ENCODE peak calls at places on chromosomes 3 and 15, in four cellular contexts. C, F, J and G are unnamed samples.

GRCh38 chr15:101011582-101011981 is 92.4 kb downstream of the LRRK1 start:
- DNase-seq in J (no peak), F (no peak), C (no peak), G (no peak)

GRCh38 chr15:85500060-85500708 is 119.8 kb downstream of the AKAP13 start:
- DNase-seq in C (no peak), J (no peak), F (no peak), G (no peak)

GRCh38 chr3:195542261-195542660 is 864 bp downstream of the PPP1R2 start:
- DNase-seq in J (peak; percentile 7), C (no peak), F (no peak), G (no peak)

GRCh38 chr15:39598186-39598850 is 17.4 kb downstream of the THBS1 start:
- DNase-seq in F (no peak), C (no peak), J (no peak), G (no peak)

GRCh38 chr3:165837058-165837525 is at the start of gene BCHE:
- DNase-seq in C (no peak), J (peak; percentile 28), F (peak; percentile 25), G (no peak)

GRCh38 chr15:33915571-33916407 is 52.5 kb upstream of the CHRM5 start:
- DNase-seq in J (no peak), C (no peak), F (peak; percentile 6), G (no peak)

GRCh38 chr15:95995375-95996168 is 334.9 kb upstream of the NR2F2 start:
- DNase-seq in J (no peak), F (no peak), C (no peak), G (no peak)

GRCh38 chr15:63244399-63244798 is 33.0 kb upstream of the APH1B start:
- DNase-seq in J (no peak), F (no peak), C (no peak), G (no peak)

GRCh38 chr15:100572362-100572983 is 29.5 kb downstream of the LINS1 start:
- DNase-seq in J (peak; percentile 8), C (no peak), F (no peak), G (no peak)

GRCh38 chr15:77083381-77084160 is 12.7 kb upstream of the TSPAN3 start:
- DNase-seq in J (peak; percentile 61), F (peak; percentile 76), C (no peak), G (peak; percentile 31)

GRCh38 chr15:95298729-95299128 is 1031.8 kb upstream of the NR2F2 start:
- DNase-seq in C (no peak), J (no peak), F (no peak), G (no peak)

GRCh38 chr3:190381356-190381940 is 6.5 kb upstream of the CLDN16 start:
- DNase-seq in J (no peak), C (no peak), F (no peak), G (no peak)

GRCh38 chr3:32856901-32857507 is 39.2 kb downstream of the TRIM71 start:
- DNase-seq in F (no peak), C (no peak), J (no peak), G (no peak)

GRCh38 chr15:78873796-78874761 is 1.4 kb downstream of the MORF4L1 start:
- DNase-seq in F (no peak), J (peak; percentile 55), C (no peak), G (no peak)

GRCh38 chr15:84898761-84899160 is 14.3 kb downstream of the SLC28A1 start:
- DNase-seq in C (no peak), J (no peak), F (no peak), G (no peak)

GRCh38 chr3:11641683-11642407 is 1.9 kb downstream of the VGLL4 start:
- DNase-seq in C (no peak), J (peak; percentile 37), F (peak; percentile 28), G (no peak)

GRCh38 chr15:34837246-34838016 is 42.1 kb upstream of the ACTC1 start:
- DNase-seq in J (no peak), F (no peak), C (no peak), G (no peak)

GRCh38 chr3:127172211-127172610 is 20.7 kb upstream of the PRR23E start:
- DNase-seq in F (peak; percentile 3), C (no peak), J (no peak), G (no peak)

GRCh38 chr3:25674670-25675069 is 10.0 kb upstream of the TOP2B start:
- DNase-seq in F (no peak), J (no peak), C (no peak), G (no peak)

GRCh38 chr15:72472907-72473669 is 1.0 kb upstream of the ARIH1 start:
- DNase-seq in C (no peak), F (no peak), J (peak; percentile 53), G (no peak)

GRCh38 chr15:86103825-86104224 is 24.2 kb downstream of the AGBL1 start:
- DNase-seq in F (no peak), J (no peak), C (no peak), G (no peak)

GRCh38 chr3:32817561-32818430 is at the start of gene TRIM71:
- DNase-seq in C (peak; percentile 45), J (no peak), F (no peak), G (peak; percentile 29)

GRCh38 chr3:134659391-134660045 is 8.7 kb upstream of the KY start:
- DNase-seq in C (no peak), J (no peak), F (no peak), G (no peak)

GRCh38 chr3:22928716-22929115 is 274.4 kb upstream of the UBE2E2 start:
- DNase-seq in C (no peak), J (no peak), F (no peak), G (no peak)

GRCh38 chr3:61032991-61033390 is 218.3 kb downstream of the FHIT start:
- DNase-seq in C (no peak), J (no peak), F (no peak), G (no peak)

GRCh38 chr3:175386630-175387029 is 527.5 kb downstream of the NAALADL2 start:
- DNase-seq in J (no peak), C (no peak), F (no peak), G (no peak)

GRCh38 chr3:99970198-99970597 is 144.1 kb downstream of the FILIP1L start:
- DNase-seq in J (no peak), F (no peak), C (no peak), G (no peak)